ENCODE peak calls at places on chromosomes 7 and 10, in seven cellular contexts. P, L, Q, B, U, S and J are unnamed samples.

GRCh38 chr7:128904381-128905197 is 5.9 kb downstream of the KCP start:
- DNase-seq in P (peak), B (peak), L (peak), U (peak), S (peak), Q (no peak), J (peak)

GRCh38 chr10:49747303-49747646 is 14.8 kb downstream of the OGDHL start:
- DNase-seq in L (no peak), S (no peak), P (no peak), Q (no peak), U (no peak), B (no peak), J (no peak)

GRCh38 chr7:20503278-20503677 is 112.2 kb upstream of the ABCB5 start:
- DNase-seq in U (no peak), S (no peak), L (no peak), B (no peak), P (no peak), Q (no peak), J (no peak)

GRCh38 chr10:97575101-97575668 is 2.6 kb downstream of the ANKRD2 start:
- DNase-seq in S (no peak), U (peak), Q (no peak), L (no peak), B (no peak), P (no peak), J (no peak)

GRCh38 chr7:123674399-123675091 is 18.9 kb downstream of the LMOD2 start:
- DNase-seq in U (no peak), B (no peak), S (no peak), L (no peak), P (no peak), Q (no peak), J (no peak)

GRCh38 chr10:10327934-10328333 is 689.7 kb upstream of the CELF2 start:
- DNase-seq in Q (no peak), B (no peak), P (no peak), U (no peak), S (no peak), L (no peak), J (no peak)

GRCh38 chr7:20172736-20173334 is 44.3 kb downstream of the MACC1 start:
- DNase-seq in L (peak), U (peak), Q (peak), P (no peak), S (peak), B (peak), J (peak)

GRCh38 chr7:2542924-2543871 is 12.1 kb downstream of the BRAT1 start:
- DNase-seq in Q (no peak), P (no peak), S (no peak), U (no peak), B (no peak), L (no peak), J (no peak)

GRCh38 chr10:110502851-110503301 is 5.2 kb downstream of the DUSP5 start:
- DNase-seq in S (peak), B (no peak), L (no peak), P (no peak), U (no peak), Q (no peak), J (no peak)

GRCh38 chr7:17099083-17099973 is 199.1 kb upstream of the AHR start:
- DNase-seq in S (no peak), U (no peak), P (no peak), L (no peak), Q (no peak), B (no peak), J (peak)

GRCh38 chr7:35727571-35727970 is 32.6 kb upstream of the HERPUD2 start:
- DNase-seq in L (peak), P (no peak), S (no peak), U (no peak), B (no peak), Q (peak), J (no peak)

GRCh38 chr7:5094641-5095040 is 49.0 kb downstream of the RBAK start:
- DNase-seq in S (no peak), Q (no peak), P (no peak), U (no peak), B (no peak), L (no peak), J (no peak)

GRCh38 chr10:131980757-131981428 is 830 bp downstream of the BNIP3 start:
- DNase-seq in Q (no peak), S (no peak), U (no peak), L (no peak), B (no peak), P (no peak), J (no peak)

GRCh38 chr7:96691692-96692091 is 18.0 kb downstream of the SEM1 start:
- DNase-seq in L (no peak), S (no peak), Q (no peak), B (no peak), P (no peak), U (no peak), J (no peak)

GRCh38 chr10:77911535-77912123 is 14.9 kb downstream of the DLG5 start:
- DNase-seq in U (no peak), S (no peak), P (no peak), L (no peak), B (no peak), Q (no peak), J (peak)

GRCh38 chr10:122495406-122496340 is 34.3 kb downstream of the HTRA1 start:
- DNase-seq in P (no peak), Q (no peak), U (no peak), B (no peak), L (no peak), S (peak), J (no peak)

GRCh38 chr7:135189221-135189662 is 18.7 kb upstream of the CYREN start:
- DNase-seq in S (no peak), Q (no peak), B (no peak), P (no peak), U (no peak), L (no peak), J (no peak)